ENCODE peak calls at places on chromosome 21, in four cellular contexts. W, P, Z and C are unnamed samples.

GRCh38 chr21:28663111-28663693 is 329.5 kb downstream of the LTN1 start:
- DNase-seq in W (no peak), Z (no peak), P (no peak), C (no peak)

GRCh38 chr21:26850116-26850643 is 5.0 kb upstream of the ADAMTS1 start:
- DNase-seq in Z (peak; percentile 36), W (no peak), P (no peak), C (no peak)

GRCh38 chr21:38170283-38170682 is 86.5 kb upstream of the KCNJ15 start:
- DNase-seq in Z (no peak), W (peak; percentile 77), P (no peak), C (no peak)

GRCh38 chr21:44765231-44766013 is 36.2 kb downstream of the UBE2G2 start:
- DNase-seq in Z (no peak), W (no peak), P (peak; percentile 86), C (no peak)

GRCh38 chr21:36721817-36722216 is 22.9 kb downstream of the SIM2 start:
- DNase-seq in W (no peak), P (no peak), Z (no peak), C (peak; percentile 32)

GRCh38 chr21:44487831-44488230 is 32.5 kb downstream of the LRRC3 start:
- DNase-seq in W (no peak), P (peak; percentile 76), Z (peak; percentile 30), C (no peak)

GRCh38 chr21:37849703-37850102 is 66.6 kb downstream of the KCNJ6 start:
- DNase-seq in W (no peak), P (no peak), Z (no peak), C (no peak)

GRCh38 chr21:45511007-45511406 is 31.2 kb downstream of the SLC19A1 start:
- DNase-seq in Z (no peak), W (no peak), P (no peak), C (peak; percentile 51)

GRCh38 chr21:36694593-36695282 is 4.2 kb upstream of the SIM2 start:
- DNase-seq in P (no peak), W (no peak), Z (no peak), C (no peak)

GRCh38 chr21:45334134-45334533 is 46.4 kb upstream of the POFUT2 start:
- DNase-seq in W (no peak), P (no peak), Z (no peak), C (peak; percentile 38)

GRCh38 chr21:44039828-44040227 is 27.7 kb downstream of the TRAPPC10 start:
- DNase-seq in P (no peak), Z (no peak), W (no peak), C (no peak)

GRCh38 chr21:16363563-16363962 is 633.8 kb downstream of the USP25 start:
- DNase-seq in P (no peak), W (no peak), Z (no peak), C (no peak)

GRCh38 chr21:16370176-16370575 is 640.4 kb downstream of the USP25 start:
- DNase-seq in W (no peak), P (no peak), Z (no peak), C (no peak)

GRCh38 chr21:16366207-16366606 is 636.4 kb downstream of the USP25 start:
- DNase-seq in W (no peak), Z (no peak), P (no peak), C (no peak)
- TF ChIP-seq EP300 in W (no peak), Z (no peak), P (no peak), C (no peak)

DNA sequence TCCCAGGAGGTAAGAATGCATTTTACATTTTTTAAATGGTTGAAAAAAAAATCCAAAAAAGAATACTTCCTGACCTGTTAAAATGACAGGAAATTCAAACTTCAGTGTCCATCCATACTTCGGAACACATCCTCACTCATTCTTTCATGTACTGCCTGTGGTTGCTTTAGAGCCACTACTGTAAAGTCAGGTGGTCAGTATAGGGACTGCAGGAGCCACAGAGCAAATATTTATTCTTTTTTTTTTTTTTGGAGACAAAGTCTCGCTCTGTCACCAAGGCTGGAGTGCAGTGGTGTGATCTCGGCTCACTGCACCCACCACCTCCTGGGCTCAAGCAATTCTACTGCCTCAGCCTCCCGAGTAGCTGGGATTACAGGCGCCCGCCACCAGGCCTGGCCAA is 124.7 kb downstream of the CLIC6 start:
- DNase-seq in P (no peak), Z (peak; percentile 83), W (no peak), C (no peak)
- TF ChIP-seq CTCF in P (no peak), Z (no peak), W (no peak), C (no peak)

DNA sequence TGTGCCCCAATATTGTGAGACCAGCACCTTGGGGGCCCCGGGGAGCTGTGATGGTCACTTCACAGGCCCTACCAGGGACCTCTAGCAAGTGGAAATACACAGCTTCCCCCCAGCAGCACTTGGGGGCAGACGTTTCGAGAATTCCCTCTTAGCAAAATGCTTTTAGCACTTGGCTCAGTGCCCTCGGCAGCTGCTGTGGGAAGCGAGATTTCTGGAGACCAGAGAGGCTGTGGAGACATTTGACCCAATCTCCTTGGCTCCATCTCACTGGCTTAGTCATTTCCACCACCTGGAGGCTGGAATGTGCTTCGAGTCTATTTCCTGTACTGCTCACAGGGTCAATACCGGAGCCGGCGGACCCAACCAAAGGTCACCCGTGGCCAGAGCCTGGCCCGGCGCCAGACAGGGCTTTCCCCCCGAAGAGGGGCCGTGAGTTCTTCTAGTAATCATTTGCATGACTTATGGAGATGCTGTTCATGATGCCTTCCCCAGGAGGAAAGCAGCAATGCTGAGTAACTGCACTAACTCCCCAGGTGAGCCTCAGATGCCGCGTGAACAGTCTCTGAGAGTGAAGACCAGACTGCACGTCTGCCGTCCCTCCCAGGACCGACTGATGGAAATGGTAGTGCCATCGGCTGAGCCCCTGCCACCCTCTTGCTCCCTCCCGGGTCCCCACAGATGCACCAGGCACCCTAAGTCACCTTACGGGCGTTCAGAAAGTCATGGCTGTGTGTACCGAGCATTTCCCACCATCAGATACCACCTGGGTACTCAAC is 4.4 kb upstream of the C2CD2 start:
- DNase-seq in P (peak; percentile 67), Z (peak; percentile 80), W (no peak), C (peak; percentile 93)
- TF ChIP-seq EP300 in P (peak; percentile 56), Z (peak; percentile 47), W (no peak), C (no peak)

DNA sequence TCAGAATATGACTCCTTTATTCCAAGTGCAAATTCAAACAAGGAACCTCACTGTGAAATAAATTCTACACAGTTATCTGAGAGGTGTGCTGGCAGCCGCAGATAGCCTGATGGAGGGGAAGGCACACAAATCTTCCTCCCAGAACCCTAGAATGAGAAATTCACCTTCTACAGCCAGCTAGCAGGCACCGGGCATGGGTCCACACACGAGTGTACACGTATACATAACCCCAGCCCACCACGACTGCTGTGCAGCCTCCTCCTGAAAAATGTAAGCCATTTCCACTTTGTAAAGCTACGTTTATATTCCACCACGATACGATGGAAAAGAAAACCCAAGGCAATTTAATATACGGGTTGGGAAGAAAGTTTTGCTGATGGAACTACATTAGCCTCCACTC is 1.8 kb downstream of the BTG3 start:
- DNase-seq in W (peak; percentile 22), Z (peak; percentile 13), P (no peak), C (peak; percentile 65)
- TF ChIP-seq CTCF in W (no peak), Z (no peak), P (no peak), C (no peak)